ENCODE peak calls at places on chromosomes 3 and 15, in seven cellular contexts. O, G, A, Q, J, X and T are unnamed samples. For H3K4me1, the result is how much of the 10 kb centered on the place peaks cover.

GRCh38 chr15:41115088-41115651 is 910 bp downstream of the INO80 start:
- DNase-seq in A (no peak), X (no peak), Q (no peak), G (no peak), O (peak), J (no peak), T (no peak)

GRCh38 chr15:79310612-79310984 is 314 bp upstream of the TMED3 start:
- DNase-seq in J (no peak), G (no peak), A (no peak), Q (no peak), X (no peak), O (no peak), T (no peak)

GRCh38 chr3:33942483-33943150 is 144.2 kb downstream of the PDCD6IP start:
- DNase-seq in G (no peak), X (no peak), Q (no peak), O (no peak), J (no peak), A (no peak), T (no peak)

GRCh38 chr3:172140499-172141391 is 101.4 kb downstream of the FNDC3B start:
- DNase-seq in G (peak), Q (no peak), X (no peak), A (no peak), J (peak), O (no peak), T (peak)

GRCh38 chr3:42300013-42300412 is 34.0 kb upstream of the CCK start:
- DNase-seq in G (peak), A (peak), Q (no peak), J (no peak), X (peak), O (peak), T (no peak)

GRCh38 chr15:57551717-57552677 is 39.7 kb upstream of the MYZAP start:
- DNase-seq in X (no peak), Q (no peak), A (no peak), G (no peak), J (no peak), O (no peak), T (no peak)

GRCh38 chr15:67080118-67080899 is 14.9 kb downstream of the SMAD3 start:
- DNase-seq in X (peak), Q (peak), O (no peak), G (no peak), J (no peak), A (no peak), T (peak)

GRCh38 chr3:179189764-179190163 is 41.6 kb downstream of the PIK3CA start:
- DNase-seq in J (no peak), X (no peak), A (no peak), G (no peak), Q (no peak), O (no peak), T (no peak)

GRCh38 chr3:41893977-41894376 is 67.9 kb downstream of the ULK4 start:
- DNase-seq in G (no peak), Q (no peak), X (no peak), A (no peak), J (no peak), O (no peak), T (no peak)

GRCh38 chr3:64353256-64353655 is 128.0 kb upstream of the PRICKLE2 start:
- DNase-seq in A (no peak), Q (no peak), J (no peak), X (no peak), O (no peak), G (no peak), T (no peak)

GRCh38 chr3:100603449-100603848 is 6.0 kb upstream of the ADGRG7 start:
- DNase-seq in G (no peak), X (no peak), J (no peak), O (peak), A (peak), Q (no peak), T (no peak)

GRCh38 chr15:69603369-69604049 is 150.9 kb downstream of the RPLP1 start:
- DNase-seq in J (no peak), Q (no peak), X (no peak), A (no peak), G (no peak), O (no peak), T (no peak)

GRCh38 chr15:63843901-63844317 is 10.2 kb upstream of the HERC1 start:
- DNase-seq in J (no peak), O (no peak), X (no peak), A (no peak), G (no peak), Q (no peak), T (no peak)

GRCh38 chr3:82939491-82940097 is 1178.1 kb upstream of the GBE1 start:
- DNase-seq in O (no peak), X (no peak), Q (no peak), J (no peak), A (no peak), G (no peak), T (peak)

GRCh38 chr15:69861331-69862171 is 236.2 kb downstream of the TLE3 start:
- DNase-seq in A (no peak), Q (no peak), O (no peak), G (no peak), X (no peak), J (no peak), T (no peak)

GRCh38 chr3:49723301-49723630 is 485 bp downstream of the GMPPB start:
- DNase-seq in A (peak), O (no peak), J (peak), G (peak), X (peak), Q (peak), T (peak)

GRCh38 chr3:195148553-195148952 is 122.4 kb downstream of the XXYLT1 start:
- DNase-seq in G (no peak), Q (no peak), X (no peak), O (no peak), J (no peak), A (no peak), T (no peak)

GRCh38 chr3:184176377-184177330 is 2.0 kb downstream of the AP2M1 start:
- DNase-seq in A (peak), O (no peak), G (peak), X (peak), Q (peak), J (no peak), T (peak)

GRCh38 chr3:184175981-184176376 is 1.3 kb downstream of the AP2M1 start:
- DNase-seq in O (no peak), A (no peak), Q (no peak), G (no peak), X (no peak), J (peak), T (no peak)

GRCh38 chr3:184174646-184175492 is at the start of gene AP2M1:
- DNase-seq in J (peak), G (peak), Q (peak), X (peak), O (peak), A (peak), T (peak)

GRCh38 chr3:184174278-184174645 is 393 bp upstream of the AP2M1 start:
- DNase-seq in J (no peak), Q (no peak), A (no peak), X (no peak), O (no peak), G (no peak), T (no peak)

GRCh38 chr3:184175506-184175905 is 851 bp downstream of the AP2M1 start:
- DNase-seq in Q (no peak), O (no peak), A (no peak), G (no peak), J (no peak), X (no peak), T (no peak)
- H3K4me1 ChIP-seq in Q (under half), O (under half), A (under half), G (under half), J (under half), X (half or more), T (under half)

GRCh38 chr15:28025413-28025812 is 73.7 kb downstream of the OCA2 start:
- DNase-seq in J (no peak), O (no peak), Q (no peak), X (no peak), A (no peak), G (no peak), T (no peak)

GRCh38 chr15:28023422-28023821 is 75.7 kb downstream of the OCA2 start:
- DNase-seq in A (no peak), Q (no peak), J (no peak), G (no peak), X (no peak), O (no peak), T (no peak)

GRCh38 chr15:28026221-28026620 is 72.9 kb downstream of the OCA2 start:
- DNase-seq in G (no peak), X (no peak), O (no peak), A (no peak), J (no peak), Q (no peak), T (no peak)

GRCh38 chr15:28023933-28024888 is 74.9 kb downstream of the OCA2 start:
- DNase-seq in Q (no peak), O (no peak), A (no peak), J (no peak), G (no peak), X (no peak), T (no peak)

DNA sequence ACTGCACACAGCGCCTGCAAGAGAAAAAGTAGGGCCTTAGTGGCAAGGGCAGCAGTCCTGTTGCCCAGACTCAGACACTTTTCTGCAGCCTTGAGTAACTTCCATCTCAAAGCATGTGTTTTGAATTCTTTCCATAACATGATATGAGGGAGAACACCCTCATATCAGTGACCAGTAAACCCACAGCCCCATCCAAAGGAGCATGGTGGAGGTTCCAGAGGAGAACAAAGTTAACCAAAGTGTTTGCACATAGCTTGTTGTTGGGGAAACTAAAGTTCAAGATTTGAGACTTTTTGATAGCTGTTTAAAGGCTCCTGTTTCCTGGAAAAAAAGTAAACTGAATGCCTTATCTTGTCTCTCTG is 74.2 kb downstream of the OCA2 start:
- DNase-seq in O (no peak), Q (no peak), A (no peak), X (no peak), J (no peak), G (no peak), T (no peak)
- H3K27ac ChIP-seq in O (no peak), Q (no peak), A (no peak), X (no peak), J (no peak), G (no peak), T (no peak)

DNA sequence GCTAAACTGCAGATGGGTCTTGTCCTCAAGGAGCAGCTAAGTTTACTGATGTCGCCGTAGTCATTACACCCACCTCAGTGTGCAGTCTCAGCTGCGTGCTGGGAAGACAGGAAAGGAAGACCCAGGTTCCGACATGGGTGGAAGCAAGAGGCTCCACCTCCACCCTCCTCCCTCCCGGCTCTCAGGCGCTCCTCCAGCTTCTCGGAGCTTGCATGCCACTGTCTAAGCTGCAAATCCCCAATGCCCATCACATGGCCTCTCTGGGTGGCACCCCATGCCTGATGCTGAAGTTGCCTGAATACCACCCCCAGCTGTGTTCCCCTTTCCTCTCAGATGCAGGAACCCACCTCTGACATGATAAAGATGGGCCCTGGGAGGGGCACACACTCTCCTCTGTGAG is 58.5 kb downstream of the MGLL start:
- DNase-seq in G (no peak), O (no peak), A (no peak), Q (no peak), X (no peak), J (peak), T (no peak)
- H3K4me1 ChIP-seq in G (under half), O (under half), A (under half), Q (under half), X (under half), J (under half), T (half or more)

DNA sequence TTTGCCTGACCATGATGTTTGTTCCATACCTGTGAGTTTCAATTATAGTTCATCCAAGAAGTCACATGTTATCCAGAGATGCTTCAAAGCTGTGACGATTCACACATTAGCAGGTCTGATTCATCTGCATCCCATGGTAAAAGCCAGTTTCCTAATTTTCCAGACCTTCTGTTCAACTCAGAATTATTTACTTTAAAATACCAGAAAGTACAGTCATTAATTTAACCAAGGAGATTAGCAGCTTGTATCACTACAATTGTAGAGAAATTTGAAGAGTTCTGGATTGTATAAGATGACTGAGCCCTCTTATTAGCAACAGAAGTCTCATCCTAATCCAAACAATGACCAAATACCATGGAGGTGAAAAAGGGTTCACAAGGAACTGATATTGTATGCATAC is 76.1 kb upstream of the THBS1 start:
- DNase-seq in X (no peak), A (no peak), Q (no peak), J (no peak), O (no peak), G (no peak), T (no peak)
- H3K27ac ChIP-seq in X (no peak), A (no peak), Q (no peak), J (no peak), O (no peak), G (no peak), T (no peak)